ENCODE peak calls at places on chromosomes 6 and 20, in six cellular contexts. X, E, N, O, M and P are unnamed samples.

GRCh38 chr6:134636221-134636830 is 313.6 kb downstream of the ALDH8A1 start:
- DNase-seq in X (no peak), E (no peak), N (no peak), O (no peak), M (no peak), P (no peak)

GRCh38 chr6:85113934-85114582 is 335.8 kb upstream of the NT5E start:
- DNase-seq in X (no peak), E (no peak), N (peak), O (no peak), M (no peak), P (no peak)

GRCh38 chr6:90900034-90900433 is 313.2 kb upstream of the MAP3K7 start:
- DNase-seq in X (no peak), E (no peak), N (no peak), O (no peak), M (peak), P (no peak)

GRCh38 chr6:89352329-89353117 is at the start of gene UBE2J1:
- DNase-seq in X (peak), E (peak), N (peak), O (peak), M (peak), P (peak)

GRCh38 chr20:3275966-3276365 is 37.0 kb upstream of the SLC4A11 start:
- DNase-seq in X (no peak), E (no peak), N (peak), O (no peak), M (no peak), P (no peak)

GRCh38 chr6:32192608-32193039 is at the start of gene GPSM3:
- DNase-seq in X (no peak), E (peak), N (peak), O (peak), M (no peak), P (no peak)

GRCh38 chr6:130366011-130366963 is at the start of gene TMEM200A:
- DNase-seq in X (no peak), E (peak), N (peak), O (peak), M (peak), P (no peak)

GRCh38 chr20:22466447-22467171 is 117.8 kb downstream of the FOXA2 start:
- DNase-seq in X (no peak), E (no peak), N (no peak), O (no peak), M (no peak), P (no peak)

GRCh38 chr6:36113701-36114100 is 16.6 kb upstream of the MAPK13 start:
- DNase-seq in X (no peak), E (no peak), N (no peak), O (no peak), M (peak), P (no peak)

GRCh38 chr20:24948939-24949679 is at the start of gene CST7:
- DNase-seq in X (no peak), E (no peak), N (peak), O (peak), M (no peak), P (peak)

GRCh38 chr20:57708694-57709673 is 831 bp downstream of the PMEPA1 start:
- DNase-seq in X (no peak), E (no peak), N (peak), O (no peak), M (peak), P (no peak)

GRCh38 chr6:13431059-13431656 is 56.2 kb downstream of the GFOD1 start:
- DNase-seq in X (no peak), E (no peak), N (no peak), O (no peak), M (no peak), P (no peak)

GRCh38 chr6:13427838-13428527 is 59.4 kb downstream of the GFOD1 start:
- DNase-seq in X (no peak), E (no peak), N (no peak), O (peak), M (no peak), P (no peak)

GRCh38 chr6:13427346-13427745 is 60.1 kb downstream of the GFOD1 start:
- DNase-seq in X (no peak), E (no peak), N (no peak), O (no peak), M (no peak), P (no peak)

GRCh38 chr6:13429406-13429753 is 58.0 kb downstream of the GFOD1 start:
- DNase-seq in X (no peak), E (no peak), N (no peak), O (no peak), M (no peak), P (no peak)

DNA sequence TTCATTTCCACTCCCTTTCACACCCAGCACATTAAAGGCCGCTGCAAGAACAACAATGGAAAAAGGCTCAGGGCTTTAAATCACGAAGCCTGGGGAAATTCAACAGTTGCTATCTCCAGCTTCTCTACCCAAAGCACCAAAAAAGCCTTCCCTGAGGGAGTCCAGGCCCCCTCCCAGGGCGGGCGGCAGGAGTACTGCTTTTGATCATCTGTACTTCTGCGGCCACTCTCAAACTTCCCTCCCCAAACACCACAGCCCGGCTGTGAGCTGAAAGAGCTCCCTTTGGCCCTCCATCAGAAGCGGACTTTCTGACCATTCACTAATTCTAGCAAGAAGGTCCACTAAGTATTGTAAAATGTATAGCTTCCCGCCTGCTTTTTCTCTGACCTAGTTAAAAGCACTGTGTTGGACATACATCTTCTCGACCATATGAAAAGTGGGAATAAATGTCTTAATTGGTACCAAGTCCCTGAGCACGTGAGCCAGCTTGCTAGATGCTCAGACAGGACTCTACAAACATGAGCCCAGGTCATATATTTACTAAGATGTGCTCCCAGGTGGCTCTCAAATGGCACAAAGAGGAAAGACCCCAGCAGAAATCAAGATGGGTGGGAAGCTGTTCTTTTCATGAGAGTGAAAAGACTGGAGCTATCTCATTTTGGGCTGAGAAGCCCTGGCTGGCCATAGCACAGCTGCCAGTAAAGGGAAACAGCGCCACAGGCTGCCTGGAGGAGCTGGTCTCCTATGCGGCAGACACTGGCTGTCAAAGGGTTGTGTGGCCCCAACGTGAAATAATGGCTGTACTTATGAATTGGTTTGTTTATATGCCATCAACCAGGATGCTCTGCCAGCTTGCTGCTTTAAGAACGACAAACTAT is 58.6 kb downstream of the GFOD1 start:
- DNase-seq in X (no peak), E (no peak), N (no peak), O (no peak), M (no peak), P (no peak)
- TF ChIP-seq CTCF in X (no peak), E (no peak), N (no peak), O (peak), M (no peak), P (no peak)

DNA sequence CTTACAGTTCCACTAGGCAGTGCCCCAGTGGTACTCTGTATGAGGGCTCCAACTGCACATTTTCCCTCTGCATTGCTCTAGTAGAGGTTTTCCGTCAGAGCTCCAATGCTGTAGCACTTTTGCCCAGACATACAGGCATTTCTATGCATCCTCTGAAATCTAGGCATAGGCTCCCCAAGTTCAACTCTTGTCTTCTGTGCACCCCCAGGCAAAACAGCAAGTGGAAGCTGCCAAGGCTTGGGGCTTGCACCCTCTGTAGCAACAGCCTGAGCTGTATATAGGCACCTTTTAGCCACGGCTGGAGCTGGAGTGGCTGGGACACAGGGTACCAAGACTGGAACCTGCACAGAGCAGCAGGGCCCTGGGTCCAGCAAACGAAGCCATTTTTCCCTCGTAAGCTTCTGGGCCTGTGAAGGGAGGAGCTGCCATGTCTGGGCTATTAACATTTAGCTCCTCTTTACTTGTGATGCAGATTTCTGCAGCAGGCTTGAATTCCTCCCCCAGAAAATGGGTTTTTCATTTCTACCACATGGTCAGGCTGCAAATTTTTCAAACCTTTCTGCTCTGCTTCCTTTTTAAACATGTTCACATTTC is 596.2 kb upstream of the ADGRB3 start:
- DNase-seq in X (no peak), E (no peak), N (no peak), O (no peak), M (no peak), P (no peak)
- H3K4me3 ChIP-seq in X (no peak), E (no peak), N (no peak), O (no peak), M (no peak), P (no peak)

GRCh38 chr20:51014797-51015722 is 7.8 kb downstream of the KCNG1 start:
- DNase-seq in X (no peak), E (peak), N (peak), O (no peak), M (peak), P (no peak)
- TF ChIP-seq CTCF in X (peak), E (peak), N (peak), O (peak), M (peak), P (peak)

GRCh38 chr20:13753436-13754036 is 31.2 kb downstream of the ESF1 start:
- DNase-seq in X (no peak), E (no peak), N (no peak), O (no peak), M (no peak), P (no peak)

GRCh38 chr20:13749811-13750210 is 34.9 kb downstream of the ESF1 start:
- DNase-seq in X (no peak), E (no peak), N (no peak), O (no peak), M (no peak), P (no peak)

GRCh38 chr20:13756551-13756950 is 28.2 kb downstream of the ESF1 start:
- DNase-seq in X (no peak), E (no peak), N (no peak), O (no peak), M (no peak), P (no peak)

GRCh38 chr20:13758884-13759283 is 25.8 kb downstream of the ESF1 start:
- DNase-seq in X (no peak), E (no peak), N (no peak), O (no peak), M (no peak), P (no peak)

DNA sequence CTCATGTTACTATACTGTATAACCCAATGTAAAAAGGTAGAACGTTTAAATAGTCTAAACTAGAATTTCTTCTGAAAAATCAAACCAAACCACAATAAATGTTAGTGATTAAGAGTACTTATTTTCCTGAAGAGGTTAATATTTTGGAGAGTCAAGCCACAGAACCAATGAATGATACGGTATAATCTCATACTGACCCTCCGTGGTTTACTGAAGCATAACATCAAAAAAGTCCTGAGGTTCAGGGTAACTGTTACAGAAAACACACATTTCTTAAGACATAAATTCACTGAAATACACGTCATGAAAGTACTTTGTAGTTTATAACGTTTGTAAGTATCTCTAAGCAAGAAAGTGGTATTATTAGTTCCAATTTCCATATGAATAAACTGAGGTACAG is 28.9 kb downstream of the ESF1 start:
- DNase-seq in X (no peak), E (peak), N (no peak), O (no peak), M (no peak), P (no peak)
- H3K4me3 ChIP-seq in X (no peak), E (no peak), N (no peak), O (no peak), M (no peak), P (no peak)

GRCh38 chr20:55273149-55273548 is 732.2 kb downstream of the CBLN4 start:
- DNase-seq in X (no peak), E (no peak), N (no peak), O (no peak), M (no peak), P (no peak)
- TF ChIP-seq CTCF in X (no peak), E (no peak), N (no peak), O (no peak), M (no peak), P (no peak)

GRCh38 chr6:12479451-12479850 is 189.3 kb downstream of the EDN1 start:
- DNase-seq in X (no peak), E (no peak), N (no peak), O (no peak), M (no peak), P (no peak)

GRCh38 chr6:12477616-12478015 is 187.5 kb downstream of the EDN1 start:
- DNase-seq in X (no peak), E (no peak), N (no peak), O (no peak), M (no peak), P (no peak)

GRCh38 chr6:12474167-12475140 is 184.3 kb downstream of the EDN1 start:
- DNase-seq in X (no peak), E (no peak), N (no peak), O (no peak), M (no peak), P (no peak)

GRCh38 chr6:12473494-12473893 is 183.3 kb downstream of the EDN1 start:
- DNase-seq in X (no peak), E (no peak), N (no peak), O (no peak), M (peak), P (no peak)

DNA sequence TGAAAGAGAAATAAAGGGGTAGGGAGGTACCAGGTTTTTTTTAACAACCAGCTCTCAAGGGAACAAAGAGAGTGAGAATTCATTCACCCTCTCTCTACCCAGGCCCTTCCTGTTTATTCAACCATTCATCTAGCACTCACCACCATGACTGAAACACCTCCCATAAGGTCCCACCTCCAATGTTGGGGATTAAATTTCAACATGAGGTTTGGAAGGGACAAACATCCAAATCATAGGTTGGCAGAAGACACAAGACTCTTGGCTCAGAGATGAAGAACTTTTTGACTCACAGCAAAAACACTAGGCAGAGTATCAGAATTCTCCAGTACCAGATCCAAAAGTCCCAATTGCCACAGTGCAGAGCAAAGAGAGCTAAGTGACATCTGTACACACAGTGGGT is 186.3 kb downstream of the EDN1 start:
- DNase-seq in X (no peak), E (no peak), N (no peak), O (no peak), M (no peak), P (no peak)
- H3K4me3 ChIP-seq in X (no peak), E (no peak), N (no peak), O (no peak), M (no peak), P (no peak)

GRCh38 chr20:63443606-63444395 is 28.7 kb downstream of the KCNQ2 start:
- DNase-seq in X (no peak), E (no peak), N (no peak), O (no peak), M (no peak), P (no peak)

GRCh38 chr20:63440366-63440955 is 32.0 kb downstream of the KCNQ2 start:
- DNase-seq in X (no peak), E (no peak), N (no peak), O (no peak), M (no peak), P (no peak)

GRCh38 chr20:63439866-63440265 is 32.6 kb downstream of the KCNQ2 start:
- DNase-seq in X (no peak), E (no peak), N (no peak), O (no peak), M (no peak), P (no peak)

GRCh38 chr20:63441136-63441776 is 31.2 kb downstream of the KCNQ2 start:
- DNase-seq in X (no peak), E (no peak), N (no peak), O (no peak), M (no peak), P (no peak)

DNA sequence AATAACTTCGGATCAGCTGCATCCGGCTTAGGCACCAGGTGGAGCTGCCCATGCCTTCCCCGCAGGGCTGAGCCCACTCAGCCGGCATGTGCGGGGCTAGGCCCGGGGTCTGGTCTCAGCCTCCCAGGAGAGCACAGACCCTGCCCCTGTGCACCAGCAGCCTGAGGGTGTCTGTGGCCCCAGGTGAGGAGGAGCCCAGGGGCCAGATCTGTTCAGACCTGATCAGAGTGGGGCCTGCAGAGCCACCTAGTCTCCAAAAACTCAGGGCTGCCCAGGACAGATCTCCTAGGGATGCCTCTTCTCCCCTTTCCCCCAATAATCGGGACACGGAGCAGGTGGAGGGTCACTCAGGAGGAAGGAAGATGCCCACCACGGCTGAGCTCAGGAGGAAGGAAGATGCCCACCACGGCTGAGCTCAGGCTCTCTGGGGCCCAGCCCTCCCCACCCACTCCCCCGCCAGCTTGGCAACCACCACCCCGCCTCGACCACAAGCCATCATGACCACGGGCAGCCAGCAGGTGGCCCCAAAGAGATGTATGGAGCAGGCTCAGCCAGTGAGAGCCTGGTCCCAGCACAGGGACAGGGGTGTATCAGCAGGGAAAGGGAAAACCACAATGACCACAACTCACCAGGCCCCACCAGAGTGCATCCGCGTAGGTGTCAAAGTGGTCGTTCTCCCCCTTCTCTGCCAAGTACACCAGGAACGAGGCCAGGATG is 30.5 kb downstream of the KCNQ2 start:
- DNase-seq in X (no peak), E (peak), N (peak), O (peak), M (peak), P (no peak)
- TF ChIP-seq CTCF in X (no peak), E (peak), N (peak), O (peak), M (peak), P (peak)

GRCh38 chr20:17749979-17750721 is 50.4 kb downstream of the BANF2 start:
- DNase-seq in X (no peak), E (peak), N (peak), O (peak), M (peak), P (no peak)

GRCh38 chr20:17749628-17749978 is 49.8 kb downstream of the BANF2 start:
- DNase-seq in X (no peak), E (no peak), N (no peak), O (no peak), M (no peak), P (no peak)

GRCh38 chr20:17750722-17751045 is 50.9 kb downstream of the BANF2 start:
- DNase-seq in X (no peak), E (no peak), N (no peak), O (no peak), M (no peak), P (no peak)

GRCh38 chr20:17748279-17748678 is 48.5 kb downstream of the BANF2 start:
- DNase-seq in X (no peak), E (no peak), N (no peak), O (no peak), M (no peak), P (no peak)

DNA sequence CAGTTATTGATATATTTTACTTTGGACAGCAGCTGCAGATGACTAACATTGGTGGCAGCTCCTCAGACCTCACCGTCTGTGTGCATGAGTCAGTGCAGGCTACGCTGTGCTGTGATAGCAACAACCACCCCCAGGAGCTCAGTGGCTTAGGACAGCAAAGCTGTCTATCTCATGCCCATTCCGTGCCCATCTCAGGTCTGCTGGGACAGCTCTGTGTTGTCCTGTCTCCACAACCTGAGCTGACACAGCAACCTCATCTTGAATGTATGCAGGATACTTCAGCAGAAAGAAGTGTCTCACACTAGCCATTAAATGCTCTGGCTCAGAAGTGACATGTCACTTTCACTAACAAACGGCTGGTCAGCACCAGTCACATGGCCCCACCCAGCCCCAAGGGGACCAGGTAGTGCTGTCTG is 47.7 kb downstream of the BANF2 start:
- DNase-seq in X (no peak), E (peak), N (peak), O (no peak), M (no peak), P (peak)
- H3K4me3 ChIP-seq in X (no peak), E (no peak), N (no peak), O (no peak), M (no peak), P (no peak)